ENCODE peak calls at places on chromosomes 11 and 22, in ten cellular contexts. J is fibroblast of pulmonary artery; E is NAMALWA; L is stomach; Q is PC-3; Z is GM12865; U is effector memory CD8-positive, alpha-beta T cell; W is nephron progenitor cell; O is heart left ventricle; P is activated CD4-positive, alpha-beta T cell treated with anti-CD3 and anti-CD28 coated beads for 24 hours. S is an unnamed sample.
A peak's percentile ranks its signal among the peaks of the same experiment; 100 is the strongest.

GRCh38 chr11:64489831-64490441 is 101.1 kb upstream of the SLC22A12 start:
- DNase-seq in J (peak; percentile 43), E (peak; percentile 46), L (peak; percentile 28), Q (peak; percentile 58), Z (peak; percentile 37), U (peak; percentile 15), W (peak; percentile 85), O (peak; percentile 55), P (peak; percentile 44), S (peak; percentile 88)

GRCh38 chr22:38570841-38571364 is 920 bp upstream of the DMC1 start:
- DNase-seq in J (peak; percentile 31), E (peak; percentile 75), L (peak; percentile 31), Q (peak; percentile 35), Z (peak; percentile 53), U (peak; percentile 9), W (peak; percentile 28), O (peak; percentile 67), P (peak; percentile 10), S (no peak)

GRCh38 chr11:63804259-63804658 is 9.0 kb upstream of the SPINDOC start:
- DNase-seq in J (no peak), E (no peak), L (peak; percentile 26), Q (peak; percentile 98), Z (no peak), U (no peak), W (no peak), O (no peak), P (no peak), S (no peak)

GRCh38 chr11:65425105-65425970 is 2.7 kb downstream of the NEAT1 start:
- DNase-seq in J (peak; percentile 84), E (peak; percentile 94), L (peak; percentile 60), Q (peak; percentile 77), Z (peak; percentile 84), U (peak; percentile 84), W (no peak), O (no peak), P (peak; percentile 60), S (no peak)

GRCh38 chr22:39534092-39534506 is 1.6 kb upstream of the RPS19BP1 start:
- DNase-seq in J (no peak), E (no peak), L (no peak), Q (no peak), Z (peak; percentile 11), U (no peak), W (no peak), O (no peak), P (no peak), S (no peak)

GRCh38 chr11:27231519-27231918 is 131.5 kb downstream of the CCDC34 start:
- DNase-seq in J (peak; percentile 67), E (no peak), L (no peak), Q (no peak), Z (no peak), U (no peak), W (no peak), O (no peak), P (no peak), S (no peak)

GRCh38 chr11:62340269-62340901 is 3.1 kb downstream of the ASRGL1 start:
- DNase-seq in J (peak; percentile 64), E (peak; percentile 80), L (peak; percentile 68), Q (peak; percentile 74), Z (peak; percentile 80), U (peak; percentile 47), W (peak; percentile 38), O (peak; percentile 38), P (peak; percentile 39), S (no peak)

GRCh38 chr11:68509105-68509504 is 48.6 kb downstream of the PPP6R3 start:
- DNase-seq in J (no peak), E (no peak), L (no peak), Q (no peak), Z (no peak), U (no peak), W (no peak), O (no peak), P (no peak), S (no peak)

GRCh38 chr11:21976210-21976609 is 216.7 kb upstream of the ANO5 start:
- DNase-seq in J (no peak), E (no peak), L (no peak), Q (no peak), Z (no peak), U (no peak), W (no peak), O (no peak), P (no peak), S (peak; percentile 21)

GRCh38 chr22:19291580-19292261 is at the start of gene CLTCL1:
- DNase-seq in J (peak; percentile 82), E (peak; percentile 66), L (peak; percentile 84), Q (peak; percentile 48), Z (peak; percentile 82), U (peak; percentile 42), W (peak; percentile 95), O (peak; percentile 89), P (peak; percentile 54), S (peak; percentile 85)

S was measured in aorta.